ENCODE peak calls at places on chromosome 9, in four cellular contexts. One of them, this sample, is unnamed.

GRCh38 chr9:104936291-104936690 is 8.3 kb upstream of the ABCA1 start:
- DNase-seq in GM12878: no peak
- DNase-seq in K562: no peak
- DNase-seq in HepG2: no peak
- DNase-seq in this sample: no peak

GRCh38 chr9:69044226-69045219 is 9.0 kb downstream of the FXN start:
- DNase-seq in GM12878: no peak
- DNase-seq in K562: peak
- DNase-seq in HepG2: no peak
- DNase-seq in this sample: peak

GRCh38 chr9:87270241-87271234 is 227.1 kb upstream of the DAPK1 start:
- DNase-seq in GM12878: no peak
- DNase-seq in K562: no peak
- DNase-seq in HepG2: no peak
- DNase-seq in this sample: peak

GRCh38 chr9:135605238-135605781 is 34.0 kb downstream of the GLT6D1 start:
- DNase-seq in GM12878: no peak
- DNase-seq in K562: no peak
- DNase-seq in HepG2: no peak
- DNase-seq in this sample: no peak

GRCh38 chr9:6827370-6827949 is 69.7 kb downstream of the KDM4C start:
- DNase-seq in GM12878: peak
- DNase-seq in K562: peak
- DNase-seq in HepG2: peak
- DNase-seq in this sample: peak

GRCh38 chr9:14616188-14616982 is 76.8 kb downstream of the ZDHHC21 start:
- DNase-seq in GM12878: no peak
- DNase-seq in K562: no peak
- DNase-seq in HepG2: peak
- DNase-seq in this sample: peak

GRCh38 chr9:106697390-106697789 is 165.6 kb upstream of the ZNF462 start:
- DNase-seq in GM12878: no peak
- DNase-seq in K562: no peak
- DNase-seq in HepG2: no peak
- DNase-seq in this sample: peak

GRCh38 chr9:136572003-136572595 is 26.3 kb upstream of the NOTCH1 start:
- DNase-seq in GM12878: no peak
- DNase-seq in K562: no peak
- DNase-seq in HepG2: peak
- DNase-seq in this sample: peak

GRCh38 chr9:125902865-125903512 is 155.8 kb downstream of the PBX3 start:
- DNase-seq in GM12878: no peak
- DNase-seq in K562: no peak
- DNase-seq in HepG2: no peak
- DNase-seq in this sample: no peak

GRCh38 chr9:83959061-83959460 is 21.0 kb downstream of the HNRNPK start:
- DNase-seq in GM12878: no peak
- DNase-seq in K562: no peak
- DNase-seq in HepG2: peak
- DNase-seq in this sample: peak

GRCh38 chr9:136111910-136112309 is 6.8 kb downstream of the TMEM250 start:
- DNase-seq in GM12878: no peak
- DNase-seq in K562: no peak
- DNase-seq in HepG2: no peak
- DNase-seq in this sample: no peak

GRCh38 chr9:100714372-100715099 is 136.7 kb downstream of the CAVIN4 start:
- DNase-seq in GM12878: no peak
- DNase-seq in K562: peak
- DNase-seq in HepG2: peak
- DNase-seq in this sample: peak

GRCh38 chr9:137315581-137316011 is 13.5 kb upstream of the NRARP start:
- DNase-seq in GM12878: no peak
- DNase-seq in K562: no peak
- DNase-seq in HepG2: no peak
- DNase-seq in this sample: no peak

GRCh38 chr9:90903731-90904422 is 102.3 kb downstream of the SYK start:
- DNase-seq in GM12878: no peak
- DNase-seq in K562: no peak
- DNase-seq in HepG2: no peak
- DNase-seq in this sample: no peak

GRCh38 chr9:68749579-68750159 is 44.6 kb downstream of the PIP5K1B start:
- DNase-seq in GM12878: no peak
- DNase-seq in K562: no peak
- DNase-seq in HepG2: peak
- DNase-seq in this sample: peak

GRCh38 chr9:117547904-117548303 is 133.0 kb upstream of the ASTN2 start:
- DNase-seq in GM12878: no peak
- DNase-seq in K562: no peak
- DNase-seq in HepG2: no peak
- DNase-seq in this sample: no peak

GRCh38 chr9:17018001-17018491 is 116.8 kb upstream of the CNTLN start:
- DNase-seq in GM12878: no peak
- DNase-seq in K562: no peak
- DNase-seq in HepG2: no peak
- DNase-seq in this sample: no peak

GRCh38 chr9:87167161-87167560 is 219.9 kb upstream of the GAS1 start:
- DNase-seq in GM12878: no peak
- DNase-seq in K562: no peak
- DNase-seq in HepG2: no peak
- DNase-seq in this sample: peak

GRCh38 chr9:114140850-114141249 is 14.5 kb upstream of the COL27A1 start:
- DNase-seq in GM12878: no peak
- DNase-seq in K562: no peak
- DNase-seq in HepG2: no peak
- DNase-seq in this sample: no peak

GRCh38 chr9:110650261-110650660 is 18.3 kb upstream of the MUSK start:
- DNase-seq in GM12878: no peak
- DNase-seq in K562: no peak
- DNase-seq in HepG2: no peak
- DNase-seq in this sample: no peak

GRCh38 chr9:35826071-35826701 is 2.3 kb downstream of the FAM221B start:
- DNase-seq in GM12878: peak
- DNase-seq in K562: peak
- DNase-seq in HepG2: peak
- DNase-seq in this sample: peak

GRCh38 chr9:80873861-80874260 is 815.5 kb downstream of the TLE1 start:
- DNase-seq in GM12878: no peak
- DNase-seq in K562: no peak
- DNase-seq in HepG2: no peak
- DNase-seq in this sample: no peak

GRCh38 chr9:127971357-127972315 is 9.2 kb downstream of the EEIG1 start:
- DNase-seq in GM12878: no peak
- DNase-seq in K562: no peak
- DNase-seq in HepG2: no peak
- DNase-seq in this sample: peak

GRCh38 chr9:893843-894420 is 52.4 kb downstream of the DMRT1 start:
- DNase-seq in GM12878: peak
- DNase-seq in K562: peak
- DNase-seq in HepG2: peak
- DNase-seq in this sample: peak
- TF ChIP-seq JUNB in GM12878: peak
- TF ChIP-seq JUNB in K562: no peak
- TF ChIP-seq JUNB in HepG2: no peak
- TF ChIP-seq JUNB in this sample: no peak

GRCh38 chr9:131349881-131350563 is 43.9 kb upstream of the PRRC2B start:
- DNase-seq in GM12878: no peak
- DNase-seq in K562: peak
- DNase-seq in HepG2: peak
- DNase-seq in this sample: peak

GRCh38 chr9:131347376-131348020 is 46.4 kb upstream of the PRRC2B start:
- DNase-seq in GM12878: no peak
- DNase-seq in K562: peak
- DNase-seq in HepG2: no peak
- DNase-seq in this sample: no peak

GRCh38 chr9:131346559-131346958 is 47.3 kb upstream of the PRRC2B start:
- DNase-seq in GM12878: no peak
- DNase-seq in K562: no peak
- DNase-seq in HepG2: no peak
- DNase-seq in this sample: no peak

GRCh38 chr9:131349522-131349880 is 44.4 kb upstream of the PRRC2B start:
- DNase-seq in GM12878: no peak
- DNase-seq in K562: no peak
- DNase-seq in HepG2: no peak
- DNase-seq in this sample: no peak

GRCh38 chr9:131348631-131349521 is 45.0 kb upstream of the PRRC2B start:
- DNase-seq in GM12878: no peak
- DNase-seq in K562: no peak
- DNase-seq in HepG2: no peak
- DNase-seq in this sample: peak
- TF ChIP-seq CTCF in GM12878: no peak
- TF ChIP-seq CTCF in K562: no peak
- TF ChIP-seq CTCF in HepG2: peak
- TF ChIP-seq CTCF in this sample: peak

GRCh38 chr9:38689678-38690077 is 30.3 kb downstream of the FAM240B start:
- DNase-seq in GM12878: no peak
- DNase-seq in K562: no peak
- DNase-seq in HepG2: no peak
- DNase-seq in this sample: peak

GRCh38 chr9:38686923-38687322 is 33.0 kb downstream of the FAM240B start:
- DNase-seq in GM12878: no peak
- DNase-seq in K562: no peak
- DNase-seq in HepG2: no peak
- DNase-seq in this sample: peak

GRCh38 chr9:38687389-38687842 is 32.5 kb downstream of the FAM240B start:
- DNase-seq in GM12878: no peak
- DNase-seq in K562: peak
- DNase-seq in HepG2: peak
- DNase-seq in this sample: peak

GRCh38 chr9:38685535-38685934 is 34.4 kb downstream of the FAM240B start:
- DNase-seq in GM12878: no peak
- DNase-seq in K562: no peak
- DNase-seq in HepG2: no peak
- DNase-seq in this sample: peak

GRCh38 chr9:38687992-38688391 is 31.9 kb downstream of the FAM240B start:
- DNase-seq in GM12878: no peak
- DNase-seq in K562: no peak
- DNase-seq in HepG2: no peak
- DNase-seq in this sample: no peak
- H2AFZ ChIP-seq in GM12878: no peak
- H2AFZ ChIP-seq in K562: no peak
- H2AFZ ChIP-seq in HepG2: no peak
- H2AFZ ChIP-seq in this sample: peak

DNA sequence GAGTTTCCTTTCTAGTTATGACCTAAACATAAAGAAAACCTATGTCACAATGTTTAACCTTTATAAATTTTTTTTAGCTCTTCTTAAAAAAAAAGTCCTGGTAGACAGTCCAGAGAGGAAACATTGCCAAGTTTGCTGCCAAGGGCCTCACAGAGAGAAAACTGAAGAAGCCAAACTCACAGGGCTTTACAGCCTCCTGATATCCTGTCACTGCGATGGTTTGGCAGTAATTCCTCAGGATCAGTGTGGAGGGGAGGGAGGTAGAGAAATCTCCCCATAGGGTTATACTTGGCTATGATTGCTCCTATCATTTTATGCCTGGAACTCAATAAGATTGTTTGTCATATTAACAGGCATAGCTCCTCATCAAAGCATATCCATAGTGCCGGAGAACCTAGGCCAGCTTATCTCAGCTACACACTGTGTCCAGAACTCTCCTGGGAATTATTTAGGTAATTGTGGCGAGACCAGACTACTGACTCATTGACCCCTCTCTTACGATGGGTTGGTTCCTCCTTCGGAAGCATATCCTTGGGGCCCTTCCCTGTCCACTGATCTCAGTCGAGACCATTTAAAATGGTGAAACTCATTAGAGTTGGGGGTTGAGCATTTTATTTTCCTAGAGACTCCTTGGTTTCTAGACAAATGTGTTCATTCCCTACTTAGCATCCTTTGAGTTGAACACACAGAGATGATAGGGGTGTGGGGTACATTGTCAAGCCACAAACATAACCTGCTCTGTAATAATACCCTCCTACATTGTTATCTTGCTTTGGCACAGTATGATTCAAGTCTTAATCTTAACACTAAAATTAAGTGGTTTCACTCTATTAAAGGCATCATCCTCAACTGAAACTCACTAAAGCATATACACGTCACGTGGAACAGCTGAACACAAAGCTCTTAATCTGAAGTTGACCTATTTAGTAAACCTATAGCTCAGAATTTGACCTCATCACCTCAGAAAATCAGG is 53.4 kb upstream of the TMC1 start:
- DNase-seq in GM12878: no peak
- DNase-seq in K562: no peak
- DNase-seq in HepG2: no peak
- DNase-seq in this sample: no peak
- TF ChIP-seq JUNB in GM12878: no peak
- TF ChIP-seq JUNB in K562: no peak
- TF ChIP-seq JUNB in HepG2: no peak
- TF ChIP-seq JUNB in this sample: no peak

DNA sequence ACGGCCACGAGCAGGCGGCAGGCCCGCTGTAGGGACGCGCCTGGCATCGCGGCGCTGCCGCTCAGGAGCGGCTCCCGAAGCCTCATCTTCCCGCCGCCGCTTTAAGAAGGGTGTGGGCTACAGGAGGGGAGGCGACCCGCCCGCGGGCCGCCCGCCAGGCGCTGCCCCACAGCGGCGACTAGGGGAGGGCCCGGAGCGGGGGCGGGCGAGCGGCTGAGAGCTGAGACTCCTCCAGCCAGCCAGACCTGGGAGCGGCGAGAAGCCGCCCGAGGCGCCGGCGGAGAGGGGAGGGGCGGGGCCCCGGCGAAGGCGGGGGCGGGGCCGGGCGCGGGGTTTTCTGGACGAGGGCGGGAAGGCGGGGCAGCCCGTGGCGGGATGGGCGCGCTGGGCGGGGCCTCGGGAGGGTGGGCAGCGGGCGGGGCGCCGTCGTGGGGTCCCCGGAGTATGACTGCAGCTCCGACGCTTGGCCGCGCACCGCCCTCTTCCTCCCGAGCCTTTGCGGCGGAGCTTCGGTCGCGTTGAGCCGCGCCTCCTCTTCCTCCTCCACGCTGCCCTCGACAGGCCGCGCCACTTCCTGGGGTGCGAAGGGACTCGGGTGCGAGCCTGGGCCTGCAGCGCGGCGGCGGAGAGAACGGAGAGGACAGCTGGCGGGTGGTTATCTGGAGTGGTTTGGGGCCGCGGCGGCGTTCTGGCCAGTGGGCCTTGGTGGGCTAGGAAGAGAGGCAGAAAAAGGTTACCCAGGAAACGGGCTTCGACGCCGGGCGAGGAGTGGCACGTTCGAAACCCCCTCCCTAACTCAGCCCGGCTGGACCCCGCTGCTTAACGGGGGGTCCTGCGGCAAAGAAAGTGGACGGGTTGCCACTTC is at the start of gene B4GALT1:
- DNase-seq in GM12878: peak
- DNase-seq in K562: peak
- DNase-seq in HepG2: peak
- DNase-seq in this sample: peak
- TF ChIP-seq CTCF in GM12878: no peak
- TF ChIP-seq CTCF in K562: no peak
- TF ChIP-seq CTCF in HepG2: peak
- TF ChIP-seq CTCF in this sample: no peak